ENCODE peak calls at places on chromosomes 7 and 10, in ten cellular contexts. U is neural progenitor cell, P is endothelial cell of umbilical vein, X is RWPE1, Q is RWPE2, N is GM10248, D is PC-9, I is MCF 10A, B is astrocyte of the spinal cord, E is fibroblast of lung. C is an unnamed sample.

GRCh38 chr10:132687181-132687892 is 98.6 kb downstream of the NKX6-2 start:
- DNase-seq in Q (peak), B (no peak), E (no peak), U (no peak), D (no peak), N (no peak), I (no peak), X (no peak), P (no peak), C (no peak)

GRCh38 chr10:33652870-33653269 is 318.4 kb upstream of the NRP1 start:
- DNase-seq in B (no peak), D (no peak), P (no peak), E (no peak), U (no peak), N (no peak), X (no peak), Q (no peak), I (no peak), C (no peak)

GRCh38 chr10:36254191-36254590 is 612.1 kb upstream of the FZD8 start:
- DNase-seq in Q (peak), I (peak), E (peak), X (peak), N (no peak), P (peak), D (no peak), B (no peak), U (no peak), C (no peak)

GRCh38 chr10:95693668-95694534 is at the start of gene TCTN3:
- DNase-seq in I (peak), N (peak), X (peak), D (peak), U (peak), P (peak), E (peak), B (peak), Q (peak), C (peak)

GRCh38 chr7:27603813-27604212 is 58.9 kb downstream of the HIBADH start:
- DNase-seq in Q (no peak), B (no peak), D (no peak), X (no peak), I (no peak), N (no peak), P (no peak), E (no peak), U (peak), C (no peak)

GRCh38 chr7:148719753-148720152 is 21.1 kb downstream of the CUL1 start:
- DNase-seq in Q (no peak), D (no peak), U (no peak), B (no peak), E (no peak), P (no peak), N (no peak), X (no peak), I (no peak), C (no peak)

GRCh38 chr10:21517983-21518628 is 7.4 kb downstream of the SKIDA1 start:
- DNase-seq in E (peak), I (no peak), U (peak), B (peak), P (no peak), D (peak), X (no peak), N (no peak), Q (no peak), C (no peak)

GRCh38 chr7:112023282-112023681 is 182.9 kb downstream of the DOCK4 start:
- DNase-seq in P (peak), X (no peak), Q (no peak), N (no peak), B (peak), I (no peak), D (no peak), U (no peak), E (no peak), C (no peak)

GRCh38 chr7:35869810-35870209 is 69.0 kb downstream of the SEPTIN7 start:
- DNase-seq in P (no peak), N (no peak), D (no peak), E (peak), Q (no peak), I (no peak), B (peak), X (no peak), U (no peak), C (no peak)

GRCh38 chr7:73770002-73770859 is at the start of gene CLDN3:
- DNase-seq in I (no peak), E (no peak), D (peak), P (no peak), B (no peak), N (peak), Q (no peak), X (no peak), U (peak), C (peak)

GRCh38 chr10:77504196-77504869 is 133.3 kb downstream of the KCNMA1 start:
- DNase-seq in D (no peak), X (no peak), B (peak), Q (no peak), E (peak), N (no peak), P (no peak), I (peak), U (no peak), C (no peak)

GRCh38 chr7:43612599-43613589 is 30.0 kb downstream of the STK17A start:
- DNase-seq in U (no peak), I (no peak), E (peak), N (peak), D (no peak), B (peak), X (no peak), Q (no peak), P (no peak), C (no peak)

GRCh38 chr7:68185641-68186040 is 1189.0 kb downstream of the TYW1 start:
- DNase-seq in E (no peak), X (no peak), P (no peak), Q (no peak), D (no peak), B (no peak), U (no peak), N (no peak), I (no peak), C (no peak)

GRCh38 chr7:131899271-131900030 is 343.0 kb upstream of the PODXL start:
- DNase-seq in D (no peak), N (no peak), P (no peak), B (no peak), U (no peak), X (no peak), I (no peak), Q (no peak), E (no peak), C (no peak)

GRCh38 chr7:130560972-130561371 is 69.1 kb downstream of the MEST start:
- DNase-seq in B (peak), U (no peak), I (peak), X (peak), Q (no peak), E (peak), D (peak), P (peak), N (peak), C (no peak)
- TF ChIP-seq CTCF in B (no peak), U (peak), I (peak), X (peak), Q (peak), E (peak), D (peak), P (no peak), N (no peak), C (no peak)

GRCh38 chr10:124745678-124746077 is 1.5 kb upstream of the FAM53B start:
- DNase-seq in N (no peak), D (peak), U (peak), E (peak), I (peak), P (peak), Q (no peak), B (peak), X (peak), C (no peak)
- TF ChIP-seq CTCF in N (peak), D (peak), U (peak), E (peak), I (peak), P (peak), Q (peak), B (peak), X (peak), C (peak)

DNA sequence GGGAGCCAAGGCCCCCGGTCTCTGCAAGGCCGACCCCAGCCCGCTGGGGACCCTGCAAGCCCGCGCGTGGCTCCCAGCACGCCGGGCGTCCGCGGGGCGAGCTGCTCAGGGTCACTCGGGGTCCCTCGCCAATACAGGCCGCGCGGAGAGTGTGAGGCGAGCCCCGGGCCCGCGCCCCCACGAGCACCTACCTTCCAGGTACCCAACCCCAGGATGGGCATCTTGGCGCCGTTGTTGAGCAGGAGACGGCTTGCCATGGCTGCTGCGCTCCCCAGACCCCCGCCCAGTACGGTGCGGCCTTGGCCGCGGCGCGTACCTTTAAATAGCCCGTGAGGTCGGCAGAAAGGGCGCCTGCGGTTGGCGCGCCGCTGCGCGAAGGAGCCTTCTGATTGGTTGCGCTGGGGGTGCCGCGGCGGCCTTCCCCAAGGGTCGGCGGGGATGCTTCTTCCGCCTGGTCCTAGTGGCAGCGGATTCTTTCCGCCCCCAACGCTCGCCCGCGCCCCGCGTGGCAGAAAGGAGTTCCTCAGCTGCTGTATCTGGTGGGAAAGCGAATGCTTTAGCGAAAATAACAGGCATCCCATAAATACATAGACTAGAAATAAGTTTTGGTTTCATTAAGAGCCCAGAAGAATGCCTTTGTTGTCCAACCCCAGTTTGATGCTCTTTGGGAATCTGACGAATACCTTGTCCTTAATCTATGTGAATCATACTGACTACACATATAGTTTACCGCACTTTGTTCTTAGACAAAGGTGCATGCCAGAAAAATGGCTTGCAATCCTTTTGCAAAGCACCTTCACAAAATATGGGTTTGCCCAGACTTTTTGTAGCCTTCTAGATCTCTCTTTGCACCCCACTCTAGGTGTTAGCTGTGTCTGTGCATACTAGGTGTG is at the start of gene AKR1B1:
- DNase-seq in I (peak), X (peak), E (peak), D (peak), B (peak), Q (peak), U (peak), N (peak), P (peak), C (peak)
- TF ChIP-seq CTCF in I (peak), X (peak), E (peak), D (peak), B (peak), Q (peak), U (peak), N (peak), P (peak), C (peak)

GRCh38 chr7:65832281-65832680 is 40.6 kb upstream of the VKORC1L1 start:
- DNase-seq in X (peak), D (no peak), E (peak), I (peak), N (no peak), U (peak), P (peak), Q (no peak), B (peak), C (peak)

DNA sequence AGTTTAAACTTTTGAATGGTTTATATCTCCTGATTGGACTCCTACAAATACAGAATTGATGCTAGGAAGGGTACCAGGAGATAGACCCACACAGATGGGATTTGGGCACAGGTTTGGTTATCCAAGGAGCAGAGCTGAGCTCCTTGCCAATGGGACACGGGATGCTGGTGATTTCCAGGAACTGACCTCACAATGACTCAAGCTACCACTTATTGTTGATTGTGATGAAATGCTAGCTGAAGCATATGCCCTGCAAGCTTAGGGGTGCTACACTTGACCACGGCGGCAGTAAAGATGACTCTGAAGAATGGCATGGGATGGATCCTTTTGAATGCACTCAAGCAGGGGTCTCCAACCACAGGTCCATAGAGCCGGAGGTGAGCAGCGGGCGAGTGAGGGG is 45.5 kb upstream of the VKORC1L1 start:
- DNase-seq in D (no peak), B (no peak), I (peak), U (no peak), X (no peak), N (no peak), P (no peak), E (no peak), Q (no peak), C (no peak)
- TF ChIP-seq CTCF in D (no peak), B (no peak), I (no peak), U (no peak), X (no peak), N (no peak), P (no peak), E (no peak), Q (no peak), C (no peak)

DNA sequence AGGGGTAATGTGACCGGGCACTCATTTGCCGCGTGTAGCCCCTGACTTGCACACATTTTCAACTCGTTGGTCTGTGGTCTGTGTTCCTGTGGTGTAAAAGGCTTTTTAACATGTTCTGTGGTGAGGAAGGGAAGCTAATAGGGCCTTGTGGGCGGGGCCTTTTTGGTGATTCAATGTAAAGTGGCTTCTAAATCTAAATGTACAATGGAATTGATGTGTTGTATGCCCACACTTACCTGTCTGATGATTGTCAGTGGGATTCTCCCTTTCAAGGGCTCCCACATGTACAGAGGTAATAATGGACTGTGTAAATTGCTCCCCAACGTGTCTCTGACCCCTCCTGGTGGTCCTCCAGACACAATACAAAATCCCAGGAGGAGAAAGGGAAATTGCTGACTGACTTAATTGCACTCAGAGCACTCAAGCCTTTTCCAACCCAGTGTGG is 43.1 kb upstream of the GATAD1 start:
- DNase-seq in N (no peak), E (no peak), P (no peak), X (no peak), Q (no peak), B (no peak), D (no peak), U (peak), I (no peak), C (no peak)
- TF ChIP-seq CTCF in N (no peak), E (no peak), P (no peak), X (no peak), Q (no peak), B (peak), D (no peak), U (peak), I (no peak), C (no peak)

GRCh38 chr10:73772280-73773151 is 9.3 kb upstream of the CHCHD1 start:
- DNase-seq in B (peak), U (peak), D (no peak), I (peak), X (peak), N (peak), P (peak), E (peak), Q (peak), C (peak)
- TF ChIP-seq CTCF in B (peak), U (peak), D (no peak), I (no peak), X (no peak), N (no peak), P (no peak), E (no peak), Q (no peak), C (no peak)

DNA sequence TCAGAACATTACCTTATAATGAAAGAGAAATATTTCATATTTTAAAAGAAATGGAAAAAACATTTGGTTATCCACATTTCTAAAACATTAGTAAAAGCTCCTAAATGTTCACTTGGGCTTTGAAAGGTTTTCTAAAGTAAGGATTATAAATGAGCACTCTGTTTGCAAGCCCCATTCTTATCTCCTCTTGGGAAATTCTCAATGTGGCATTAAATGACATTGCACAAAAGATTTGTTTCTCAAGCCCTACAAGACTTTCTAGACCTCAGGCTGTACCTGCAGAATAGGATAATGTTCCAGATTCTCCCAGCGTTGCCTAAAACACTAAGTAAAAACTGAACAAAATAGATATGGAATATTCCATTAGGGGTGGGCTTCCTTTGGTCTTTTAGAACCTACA is 658.0 kb upstream of the FOXK1 start:
- DNase-seq in P (no peak), N (no peak), D (no peak), I (no peak), B (no peak), X (no peak), U (no peak), E (no peak), Q (no peak), C (no peak)
- TF ChIP-seq CTCF in P (no peak), N (no peak), D (no peak), I (no peak), B (no peak), X (no peak), U (no peak), E (no peak), Q (no peak), C (no peak)

DNA sequence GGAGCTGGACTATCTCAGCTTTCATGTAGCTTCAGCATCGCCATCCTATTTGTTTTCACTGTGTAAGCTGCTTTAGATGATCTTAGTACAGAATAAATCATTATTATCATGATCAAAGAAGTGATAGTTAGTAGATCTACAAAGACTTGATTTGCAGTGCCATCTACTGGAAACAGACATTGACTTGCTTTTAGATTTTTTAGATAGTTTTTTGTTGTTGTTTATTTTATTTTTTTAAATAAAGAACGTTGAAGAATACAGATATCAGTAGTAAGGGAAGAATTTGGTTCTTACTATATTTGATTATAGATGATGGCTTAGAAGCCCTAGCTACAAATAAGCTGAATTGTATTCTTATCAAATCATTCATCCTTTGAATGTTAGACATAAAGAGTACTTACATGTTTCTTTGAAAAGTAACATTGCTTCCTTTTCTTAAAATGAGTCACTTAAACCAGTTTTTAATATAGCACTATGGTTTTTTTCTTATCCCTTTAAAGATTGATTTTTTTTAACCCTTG is 6.3 kb upstream of the SFMBT2 start:
- DNase-seq in I (peak), B (peak), U (peak), E (peak), Q (no peak), N (no peak), X (no peak), D (no peak), P (peak), C (no peak)
- TF ChIP-seq CTCF in I (peak), B (peak), U (peak), E (peak), Q (peak), N (peak), X (peak), D (peak), P (peak), C (peak)

DNA sequence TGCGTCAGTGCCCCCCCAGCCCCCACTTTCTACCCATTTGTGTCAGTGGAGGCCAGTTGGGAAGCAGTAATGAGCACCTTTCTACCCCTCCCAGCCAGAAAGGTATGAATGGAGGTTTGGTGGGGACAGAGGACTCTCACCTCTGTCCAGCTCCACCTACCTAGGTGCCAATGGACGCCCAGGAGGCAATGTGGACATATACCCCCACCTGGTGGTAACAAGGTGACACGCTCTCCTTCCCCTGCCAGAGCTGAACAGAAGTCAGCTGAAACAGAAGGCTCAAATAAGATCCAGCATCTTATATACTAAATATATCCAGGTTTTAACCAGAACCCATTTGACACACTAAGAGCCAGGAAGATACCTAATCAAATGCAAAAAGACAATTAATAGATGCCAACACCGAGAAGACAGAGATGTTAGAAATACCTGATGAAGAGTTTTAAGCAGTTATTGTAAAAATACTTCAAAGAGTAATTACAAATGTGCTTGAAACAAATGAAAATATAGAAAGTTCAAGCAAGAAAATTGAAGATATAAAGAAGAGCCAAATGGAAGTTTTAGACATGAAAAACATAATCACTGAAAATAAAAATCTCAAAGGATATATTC is 18.4 kb upstream of the SORCS3 start:
- DNase-seq in P (no peak), Q (no peak), N (no peak), E (no peak), U (peak), B (peak), I (peak), D (no peak), X (peak), C (peak)
- TF ChIP-seq CTCF in P (no peak), Q (peak), N (peak), E (no peak), U (peak), B (peak), I (peak), D (peak), X (peak), C (peak)